ENCODE peak calls at places on chromosome 7, in five cellular contexts. Q is WTC11, U is endodermal cell, W is nephron progenitor cell, E is H4. R is an unnamed sample.

GRCh38 chr7:463362-464176 is 56.1 kb downstream of the PDGFA start:
- DNase-seq in Q (peak; percentile 11), U (no peak), W (no peak), E (no peak), R (no peak)

GRCh38 chr7:152615052-152615741 is 60.7 kb downstream of the XRCC2 start:
- DNase-seq in Q (no peak), U (no peak), W (no peak), E (no peak), R (peak; percentile 64)

GRCh38 chr7:129332354-129333056 is 101.7 kb upstream of the STRIP2 start:
- DNase-seq in Q (no peak), U (no peak), W (no peak), E (peak; percentile 11), R (no peak)

GRCh38 chr7:155066417-155066950 is 3.6 kb upstream of the HTR5A start:
- DNase-seq in Q (no peak), U (no peak), W (no peak), E (peak; percentile 83), R (no peak)

GRCh38 chr7:70710011-70710480 is 421.9 kb upstream of the GALNT17 start:
- DNase-seq in Q (no peak), U (no peak), W (no peak), E (peak; percentile 90), R (peak; percentile 84)

GRCh38 chr7:27112960-27113949 is 10.8 kb upstream of the HOXA2 start:
- DNase-seq in Q (peak; percentile 61), U (peak; percentile 80), W (peak; percentile 83), E (peak; percentile 94), R (no peak)

GRCh38 chr7:131606346-131607290 is 50.2 kb upstream of the PODXL start:
- DNase-seq in Q (no peak), U (peak; percentile 64), W (no peak), E (no peak), R (no peak)

GRCh38 chr7:18426564-18427226 is 68.9 kb upstream of the HDAC9 start:
- DNase-seq in Q (no peak), U (no peak), W (no peak), E (peak; percentile 66), R (peak; percentile 86)

GRCh38 chr7:2376351-2377154 is 21.9 kb downstream of the EIF3B start:
- DNase-seq in Q (no peak), U (no peak), W (no peak), E (no peak), R (no peak)

GRCh38 chr7:5035276-5035675 is 10.4 kb upstream of the RBAK start:
- DNase-seq in Q (no peak), U (no peak), W (no peak), E (no peak), R (no peak)

GRCh38 chr7:37759519-37759918 is 76.0 kb downstream of the GPR141 start:
- DNase-seq in Q (no peak), U (no peak), W (no peak), E (no peak), R (no peak)

GRCh38 chr7:132255898-132256297 is 320.4 kb downstream of the PLXNA4 start:
- DNase-seq in Q (no peak), U (no peak), W (no peak), E (peak; percentile 10), R (peak; percentile 7)

GRCh38 chr7:80902035-80902434 is 16.8 kb downstream of the SEMA3C start:
- DNase-seq in Q (no peak), U (no peak), W (no peak), E (no peak), R (no peak)

GRCh38 chr7:38105874-38106483 is 72.1 kb upstream of the STARD3NL start:
- DNase-seq in Q (no peak), U (no peak), W (peak; percentile 23), E (peak; percentile 77), R (peak; percentile 66)

GRCh38 chr7:93799750-93800357 is 90.7 kb downstream of the TFPI2 start:
- DNase-seq in Q (no peak), U (no peak), W (peak; percentile 2), E (peak; percentile 21), R (peak; percentile 28)

GRCh38 chr7:50724526-50725520 is 57.9 kb downstream of the GRB10 start:
- DNase-seq in Q (no peak), U (peak; percentile 71), W (no peak), E (no peak), R (no peak)

GRCh38 chr7:87886875-87887274 is 10.6 kb downstream of the DBF4 start:
- DNase-seq in Q (no peak), U (no peak), W (no peak), E (peak; percentile 28), R (peak; percentile 55)

GRCh38 chr7:144019457-144019856 is 19.3 kb downstream of the OR6B1 start:
- DNase-seq in Q (no peak), U (no peak), W (no peak), E (peak; percentile 69), R (peak; percentile 12)

GRCh38 chr7:85201209-85201608 is 14.4 kb upstream of the SEMA3D start:
- DNase-seq in Q (no peak), U (no peak), W (no peak), E (no peak), R (no peak)